ENCODE peak calls at places on chromosomes 12 and 14, in ten cellular contexts. P, Q, W, M, N, X, I, U, J and S are unnamed samples.

GRCh38 chr12:63040526-63041220 is 105.7 kb upstream of the PPM1H start:
- DNase-seq in P (no peak), Q (no peak), W (no peak), M (no peak), N (no peak), X (no peak), I (no peak), U (no peak), J (no peak), S (no peak)

GRCh38 chr12:46268349-46268616 is 560 bp downstream of the SLC38A1 start:
- DNase-seq in P (peak; percentile 43), Q (no peak), W (no peak), M (peak; percentile 19), N (no peak), X (no peak), I (peak; percentile 61), U (no peak), J (peak; percentile 44), S (no peak)

GRCh38 chr12:91109148-91109564 is 2.1 kb downstream of the LUM start:
- DNase-seq in P (peak; percentile 73), Q (peak; percentile 66), W (no peak), M (peak; percentile 80), N (peak; percentile 78), X (peak; percentile 48), I (peak; percentile 47), U (peak; percentile 63), J (peak; percentile 79), S (peak; percentile 49)

GRCh38 chr12:6375269-6376078 is at the start of gene SCNN1A:
- DNase-seq in P (no peak), Q (peak; percentile 82), W (no peak), M (no peak), N (peak; percentile 92), X (no peak), I (peak; percentile 77), U (no peak), J (peak; percentile 60), S (no peak)

GRCh38 chr12:108468149-108468968 is 46.7 kb upstream of the FICD start:
- DNase-seq in P (peak; percentile 84), Q (no peak), W (no peak), M (peak; percentile 20), N (no peak), X (no peak), I (peak; percentile 19), U (no peak), J (no peak), S (peak; percentile 17)

GRCh38 chr12:1496162-1496925 is 98.0 kb downstream of the FBXL14 start:
- DNase-seq in P (no peak), Q (peak; percentile 17), W (no peak), M (peak; percentile 31), N (peak; percentile 52), X (peak; percentile 94), I (no peak), U (no peak), J (no peak), S (no peak)

GRCh38 chr12:38912116-38912515 is 6.7 kb upstream of the CPNE8 start:
- DNase-seq in P (no peak), Q (no peak), W (no peak), M (no peak), N (no peak), X (no peak), I (no peak), U (no peak), J (no peak), S (no peak)

GRCh38 chr12:3632256-3633240 is 120.4 kb downstream of the CRACR2A start:
- DNase-seq in P (no peak), Q (no peak), W (no peak), M (no peak), N (no peak), X (no peak), I (no peak), U (no peak), J (no peak), S (peak; percentile 45)

GRCh38 chr12:29610473-29611174 is 113.1 kb upstream of the OVCH1 start:
- DNase-seq in P (no peak), Q (no peak), W (peak; percentile 4), M (no peak), N (no peak), X (peak; percentile 49), I (no peak), U (no peak), J (no peak), S (no peak)

GRCh38 chr14:104732355-104732804 is 8.4 kb downstream of the ADSS1 start:
- DNase-seq in P (no peak), Q (peak; percentile 49), W (no peak), M (no peak), N (peak; percentile 93), X (no peak), I (peak; percentile 40), U (peak; percentile 93), J (no peak), S (peak; percentile 76)

GRCh38 chr14:70170976-70171375 is 17.8 kb downstream of the SLC8A3 start:
- DNase-seq in P (no peak), Q (no peak), W (no peak), M (no peak), N (no peak), X (no peak), I (no peak), U (no peak), J (no peak), S (no peak)

GRCh38 chr12:77339610-77340009 is 274.2 kb upstream of the E2F7 start:
- DNase-seq in P (no peak), Q (no peak), W (no peak), M (peak; percentile 43), N (no peak), X (peak; percentile 53), I (peak; percentile 11), U (no peak), J (no peak), S (peak; percentile 9)

GRCh38 chr12:77342275-77342674 is 276.9 kb upstream of the E2F7 start:
- DNase-seq in P (no peak), Q (no peak), W (no peak), M (no peak), N (no peak), X (no peak), I (no peak), U (no peak), J (no peak), S (no peak)

GRCh38 chr12:77343291-77343690 is 277.9 kb upstream of the E2F7 start:
- DNase-seq in P (no peak), Q (no peak), W (no peak), M (peak; percentile 46), N (no peak), X (no peak), I (peak; percentile 63), U (no peak), J (no peak), S (peak; percentile 86)

DNA sequence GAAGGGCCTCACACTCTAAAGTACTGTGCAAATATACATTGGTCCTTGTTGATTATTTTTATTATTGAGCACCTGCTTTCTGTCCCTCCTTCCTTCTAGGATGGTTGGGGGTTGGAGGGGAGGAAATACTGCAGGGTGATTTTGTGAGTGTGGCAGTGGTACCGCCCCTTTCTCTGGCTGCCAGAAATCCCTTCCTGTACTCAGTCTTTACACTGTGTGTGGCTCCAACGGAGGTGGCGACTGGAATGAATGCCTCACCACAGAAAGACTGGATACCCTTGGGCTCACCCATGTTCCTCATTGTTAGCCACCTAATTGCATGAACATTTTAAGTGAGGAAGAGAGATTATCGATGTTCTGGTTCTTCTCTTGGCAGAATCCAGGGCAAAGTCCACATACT is 272.0 kb upstream of the E2F7 start:
- DNase-seq in P (no peak), Q (no peak), W (no peak), M (no peak), N (no peak), X (peak; percentile 48), I (no peak), U (no peak), J (no peak), S (no peak)
- H3K4me3 ChIP-seq in P (no peak overlapping the region), Q (no peak overlapping the region), W (peak overlapping the region; percentile 14), M (no peak overlapping the region), N (no peak overlapping the region), X (no peak overlapping the region), I (no peak overlapping the region), U (no peak overlapping the region), J (no peak overlapping the region), S (no peak overlapping the region)

DNA sequence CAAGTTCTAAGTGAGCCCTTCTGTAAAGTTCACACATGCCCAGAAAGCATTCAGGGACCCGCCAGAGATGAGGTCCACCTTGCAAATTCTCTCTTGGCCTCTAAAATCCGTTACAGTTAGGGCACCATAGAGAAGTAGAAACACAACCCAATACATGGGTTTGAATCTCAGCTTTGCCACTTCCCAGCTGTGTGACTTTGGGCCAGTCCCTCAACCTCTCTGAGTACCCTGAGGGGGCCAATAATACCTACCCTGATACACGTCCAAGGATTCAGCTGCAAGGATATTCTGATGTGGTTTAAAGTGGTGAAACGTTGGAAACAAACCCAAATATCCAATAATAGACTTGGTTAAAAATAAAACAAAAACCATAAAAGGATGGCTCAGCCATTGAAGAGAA is 11.7 kb downstream of the LHX5 start:
- DNase-seq in P (no peak), Q (no peak), W (no peak), M (no peak), N (no peak), X (no peak), I (no peak), U (no peak), J (no peak), S (no peak)
- H3K27me3 ChIP-seq in P (peaks cover 94% of the 10 kb centered on the region), Q (no peaks in the 10 kb centered on the region), W (peaks cover 45% of the 10 kb centered on the region), M (peaks cover 48% of the 10 kb centered on the region), N (peaks cover 91% of the 10 kb centered on the region), X (peaks cover 41% of the 10 kb centered on the region), I (peaks cover 30% of the 10 kb centered on the region), U (peaks cover 24% of the 10 kb centered on the region), J (peaks cover 5% of the 10 kb centered on the region), S (peaks cover 21% of the 10 kb centered on the region)

GRCh38 chr14:102939820-102940561 is 17.5 kb downstream of the AMN start:
- DNase-seq in P (no peak), Q (no peak), W (no peak), M (no peak), N (peak; percentile 89), X (no peak), I (no peak), U (no peak), J (no peak), S (peak; percentile 20)
- H3K36me3 ChIP-seq in P (peaks cover 21% of the 10 kb centered on the region), Q (peaks cover 40% of the 10 kb centered on the region), W (peaks cover 10% of the 10 kb centered on the region), M (peaks cover 73% of the 10 kb centered on the region), N (peaks cover 68% of the 10 kb centered on the region), X (no peaks in the 10 kb centered on the region), I (peaks cover 15% of the 10 kb centered on the region), U (peaks cover 89% of the 10 kb centered on the region), J (no peaks in the 10 kb centered on the region), S (peaks cover 35% of the 10 kb centered on the region)

GRCh38 chr12:85784096-85784720 is 52.0 kb downstream of the RASSF9 start:
- DNase-seq in P (no peak), Q (no peak), W (no peak), M (no peak), N (no peak), X (no peak), I (peak; percentile 68), U (no peak), J (no peak), S (peak; percentile 85)
- H3K4me3 ChIP-seq in P (no peak overlapping the region), Q (no peak overlapping the region), W (no peak overlapping the region), M (no peak overlapping the region), N (no peak overlapping the region), X (no peak overlapping the region), I (no peak overlapping the region), U (no peak overlapping the region), J (no peak overlapping the region), S (no peak overlapping the region)

GRCh38 chr14:76473381-76474263 is 97.7 kb downstream of the ESRRB start:
- DNase-seq in P (peak; percentile 82), Q (no peak), W (no peak), M (peak; percentile 6), N (no peak), X (no peak), I (no peak), U (peak; percentile 69), J (no peak), S (peak; percentile 15)
- H3K27me3 ChIP-seq in P (no peaks in the 10 kb centered on the region), Q (no peaks in the 10 kb centered on the region), W (peaks cover 7% of the 10 kb centered on the region), M (no peaks in the 10 kb centered on the region), N (peaks cover 6% of the 10 kb centered on the region), X (no peaks in the 10 kb centered on the region), I (no peaks in the 10 kb centered on the region), U (no peaks in the 10 kb centered on the region), J (no peaks in the 10 kb centered on the region), S (peaks cover 2% of the 10 kb centered on the region)

GRCh38 chr12:117172168-117172567 is 18.1 kb downstream of the FBXO21 start:
- DNase-seq in P (no peak), Q (no peak), W (no peak), M (no peak), N (no peak), X (no peak), I (no peak), U (no peak), J (no peak), S (no peak)
- H3K36me3 ChIP-seq in P (peaks cover 80% of the 10 kb centered on the region), Q (peaks cover 19% of the 10 kb centered on the region), W (peaks cover 75% of the 10 kb centered on the region), M (peaks cover 53% of the 10 kb centered on the region), N (peaks cover 60% of the 10 kb centered on the region), X (peaks cover 10% of the 10 kb centered on the region), I (peaks cover 44% of the 10 kb centered on the region), U (peaks cover 98% of the 10 kb centered on the region), J (no peaks in the 10 kb centered on the region), S (peaks cover 4% of the 10 kb centered on the region)